ENCODE peak calls at places on chromosomes 7 and 10, in six cellular contexts. A is tibial nerve, M is right lobe of liver, Z is cardiac fibroblast, T is fibroblast of pulmonary artery, S is GM13976. Q is an unnamed sample.
A peak's percentile ranks its signal among the peaks of the same experiment; 100 is the strongest.

GRCh38 chr10:72952189-72952900 is 2.3 kb downstream of the PLA2G12B start:
- DNase-seq in A (no peak), M (peak; percentile 52), Z (no peak), T (no peak), S (no peak), Q (no peak)

GRCh38 chr7:87359366-87359765 is 13.9 kb downstream of the CROT start:
- DNase-seq in A (no peak), M (no peak), Z (peak; percentile 55), T (peak; percentile 8), S (no peak), Q (no peak)

GRCh38 chr10:21926949-21927348 is 76.6 kb downstream of the DNAJC1 start:
- DNase-seq in A (peak; percentile 8), M (no peak), Z (peak; percentile 98), T (peak; percentile 98), S (no peak), Q (no peak)

GRCh38 chr10:21069929-21070363 is 172.8 kb upstream of the NEBL start:
- DNase-seq in A (no peak), M (no peak), Z (no peak), T (no peak), S (no peak), Q (no peak)

GRCh38 chr10:93071674-93072224 is 1.9 kb upstream of the CYP26A1 start:
- DNase-seq in A (no peak), M (peak; percentile 95), Z (no peak), T (no peak), S (peak; percentile 46), Q (no peak)

GRCh38 chr10:120172371-120172770 is 279.8 kb downstream of the SEC23IP start:
- DNase-seq in A (no peak), M (no peak), Z (no peak), T (no peak), S (no peak), Q (no peak)

GRCh38 chr7:18337425-18337824 is 158.1 kb upstream of the HDAC9 start:
- DNase-seq in A (no peak), M (no peak), Z (no peak), T (no peak), S (no peak), Q (no peak)

GRCh38 chr7:128842674-128843641 is 12.8 kb downstream of the FLNC start:
- DNase-seq in A (no peak), M (no peak), Z (no peak), T (no peak), S (no peak), Q (no peak)

GRCh38 chr7:155995183-155995612 is 182.9 kb upstream of the SHH start:
- DNase-seq in A (no peak), M (no peak), Z (no peak), T (no peak), S (no peak), Q (no peak)

GRCh38 chr7:146635200-146636032 is 518.8 kb downstream of the CNTNAP2 start:
- DNase-seq in A (no peak), M (no peak), Z (no peak), T (no peak), S (no peak), Q (no peak)

GRCh38 chr10:103967433-103968142 is 648 bp downstream of the SLK start:
- DNase-seq in A (peak; percentile 20), M (no peak), Z (peak; percentile 40), T (peak; percentile 24), S (peak; percentile 74), Q (no peak)

GRCh38 chr7:2709553-2710165 is 21.7 kb downstream of the AMZ1 start:
- DNase-seq in A (peak; percentile 44), M (peak; percentile 78), Z (peak; percentile 33), T (peak; percentile 55), S (peak; percentile 91), Q (peak; percentile 54)

GRCh38 chr7:37916017-37916672 is 472 bp downstream of the SFRP4 start:
- DNase-seq in A (peak; percentile 29), M (no peak), Z (peak; percentile 19), T (no peak), S (peak; percentile 17), Q (peak; percentile 45)

GRCh38 chr7:30254717-30255095 is 29.7 kb upstream of the ZNRF2 start:
- DNase-seq in A (no peak), M (no peak), Z (no peak), T (no peak), S (no peak), Q (no peak)

GRCh38 chr7:28889290-28889689 is 68.8 kb downstream of the TRIL start:
- DNase-seq in A (no peak), M (no peak), Z (no peak), T (no peak), S (no peak), Q (no peak)

GRCh38 chr10:23525406-23525805 is 86.5 kb downstream of the OTUD1 start:
- DNase-seq in A (peak; percentile 11), M (no peak), Z (peak; percentile 45), T (peak; percentile 50), S (peak; percentile 11), Q (no peak)
- TF ChIP-seq CTCF in A (peak; percentile 29), M (peak; percentile 55), Z (peak; percentile 21), T (peak; percentile 40), S (no peak), Q (no peak)

DNA sequence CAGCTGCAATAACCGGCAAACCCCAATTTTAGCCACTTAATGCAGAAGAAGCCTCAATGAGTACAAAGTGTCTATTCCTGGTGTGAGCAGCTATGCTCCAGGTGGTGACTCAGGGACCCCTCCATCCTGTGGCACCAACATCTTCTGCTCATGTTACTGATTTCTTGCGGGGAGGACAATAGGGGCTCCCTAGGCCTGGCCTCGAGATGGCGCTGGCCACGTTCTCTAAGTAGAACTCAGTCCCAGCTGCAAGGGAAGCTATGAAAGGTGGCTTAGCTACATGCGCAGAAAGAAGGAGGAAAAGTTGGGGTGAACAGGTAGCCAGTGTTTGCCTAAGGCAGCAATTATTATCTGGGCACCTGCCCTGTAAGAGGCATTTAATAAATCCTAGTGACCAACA is 6.6 kb downstream of the GJD4 start:
- DNase-seq in A (no peak), M (no peak), Z (no peak), T (no peak), S (no peak), Q (no peak)
- TF ChIP-seq CTCF in A (no peak), M (no peak), Z (no peak), T (peak; percentile 9), S (no peak), Q (no peak)

GRCh38 chr7:27585781-27586447 is 76.8 kb downstream of the HIBADH start:
- DNase-seq in A (no peak), M (no peak), Z (peak; percentile 56), T (peak; percentile 75), S (no peak), Q (no peak)
- TF ChIP-seq CTCF in A (no peak), M (no peak), Z (no peak), T (no peak), S (no peak), Q (no peak)

GRCh38 chr7:23468721-23469149 is 1.6 kb downstream of the IGF2BP3 start:
- DNase-seq in A (no peak), M (no peak), Z (peak; percentile 14), T (no peak), S (no peak), Q (peak; percentile 54)
- TF ChIP-seq CTCF in A (no peak), M (no peak), Z (no peak), T (no peak), S (no peak), Q (no peak)

DNA sequence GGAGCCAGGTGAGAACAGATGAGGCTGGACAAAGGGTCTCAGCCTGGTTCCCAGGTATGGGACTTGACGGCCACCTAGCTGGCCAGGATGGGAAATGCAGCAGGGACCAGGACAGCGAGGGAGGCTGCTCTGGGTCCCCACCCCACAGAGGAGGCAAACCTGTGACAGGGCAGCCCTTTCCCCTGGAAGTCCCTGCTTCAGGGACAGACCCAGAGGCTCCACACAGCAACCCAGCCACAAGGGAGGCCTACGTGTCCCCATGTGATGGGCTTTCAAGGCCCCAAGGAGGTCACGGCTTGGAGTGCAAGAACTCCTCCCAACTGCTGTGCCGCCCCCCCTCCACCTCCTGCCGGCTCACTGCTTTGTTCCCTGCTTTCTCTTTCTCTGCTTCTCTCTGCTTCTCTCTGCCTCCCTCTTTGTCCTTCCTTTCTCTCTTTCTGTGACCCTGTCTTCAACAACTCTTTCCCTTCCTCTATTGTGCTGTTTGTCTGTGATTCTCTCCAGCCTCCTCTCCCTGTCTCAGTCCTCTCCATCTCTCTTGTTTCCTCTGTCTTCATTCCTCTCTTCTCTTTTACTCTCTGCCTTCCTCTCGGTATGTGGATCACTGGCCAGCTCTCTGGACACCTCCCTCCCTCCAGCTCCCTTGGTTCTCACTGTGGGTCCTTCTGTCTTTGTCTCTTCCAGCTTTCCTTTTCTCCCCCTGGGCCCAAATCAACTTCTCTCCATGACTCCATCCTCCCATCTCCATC is 9.6 kb upstream of the EIF5AL1 start:
- DNase-seq in A (no peak), M (no peak), Z (peak; percentile 23), T (no peak), S (no peak), Q (no peak)
- TF ChIP-seq CTCF in A (no peak), M (peak; percentile 20), Z (peak; percentile 53), T (peak; percentile 47), S (no peak), Q (no peak)

Q was measured in mesothelial cell of epicardium.